ENCODE peak calls at places on chromosomes 6 and 20, in four cellular contexts. M, O, Y and U are unnamed samples.

GRCh38 chr6:152846825-152847224 is 96.2 kb downstream of the VIP start:
- DNase-seq in M (peak), O (no peak), Y (no peak), U (no peak)

GRCh38 chr20:33925867-33926266 is 67.8 kb upstream of the RALY start:
- DNase-seq in M (no peak), O (no peak), Y (no peak), U (no peak)

GRCh38 chr6:79257381-79258205 is 23.1 kb upstream of the HMGN3 start:
- DNase-seq in M (no peak), O (no peak), Y (no peak), U (no peak)

GRCh38 chr6:21123485-21124436 is 469.8 kb upstream of the SOX4 start:
- DNase-seq in M (no peak), O (no peak), Y (no peak), U (no peak)

GRCh38 chr20:37520417-37520751 is 666 bp upstream of the NNAT start:
- DNase-seq in M (no peak), O (no peak), Y (no peak), U (no peak)

GRCh38 chr6:107116923-107117417 is 1.7 kb upstream of the BEND3 start:
- DNase-seq in M (no peak), O (no peak), Y (no peak), U (no peak)

GRCh38 chr6:27268803-27269202 is 21.3 kb downstream of the PRSS16 start:
- DNase-seq in M (no peak), O (no peak), Y (no peak), U (no peak)

GRCh38 chr20:59308493-59309201 is 8.2 kb downstream of the EDN3 start:
- DNase-seq in M (no peak), O (no peak), Y (no peak), U (no peak)

GRCh38 chr20:37204056-37204455 is 24.7 kb upstream of the MROH8 start:
- DNase-seq in M (no peak), O (no peak), Y (no peak), U (no peak)

GRCh38 chr20:16537918-16538317 is 35.3 kb downstream of the KIF16B start:
- DNase-seq in M (no peak), O (no peak), Y (no peak), U (no peak)

DNA sequence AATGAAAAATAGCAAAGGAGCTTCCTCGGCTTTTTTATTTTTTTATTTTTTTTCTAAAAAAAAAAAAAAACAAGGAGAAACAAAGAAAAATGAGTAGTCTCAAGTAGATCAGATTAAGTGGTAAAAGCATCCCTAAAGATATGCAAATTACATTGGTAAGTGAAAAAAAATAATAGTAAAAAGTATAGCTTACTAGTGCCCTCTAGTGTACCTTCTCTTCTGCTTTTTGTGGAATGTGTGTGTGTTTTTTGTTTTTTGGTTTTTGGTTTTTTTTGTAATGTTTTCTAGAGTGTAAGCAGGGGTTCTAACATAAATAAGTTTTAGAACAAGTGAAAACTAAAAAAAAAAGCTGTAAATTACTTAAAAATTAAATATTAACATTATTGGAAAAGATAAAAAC is 1062.0 kb downstream of the HACE1 start:
- DNase-seq in M (peak), O (no peak), Y (no peak), U (no peak)
- TF ChIP-seq CTCF in M (peak), O (no peak), Y (no peak), U (peak)

DNA sequence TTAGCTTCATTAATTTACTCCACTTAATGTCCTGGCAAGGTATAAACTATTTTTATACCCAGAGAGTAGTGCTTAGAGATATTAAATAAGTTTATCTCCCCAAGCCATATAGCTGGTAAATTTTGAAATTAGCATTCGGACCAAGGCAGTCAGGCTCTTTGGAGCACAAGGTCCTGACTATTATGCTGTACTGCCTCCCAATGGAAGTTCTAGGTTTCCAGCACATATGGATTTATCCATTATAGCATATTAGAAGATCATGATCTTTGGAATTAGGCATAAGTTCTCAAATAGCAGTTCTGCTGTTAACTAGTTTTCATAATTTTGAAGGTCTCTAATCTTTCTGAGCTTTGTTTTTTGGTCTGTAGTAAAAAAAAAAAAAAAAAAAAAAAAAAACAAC is 835.3 kb upstream of the EPHA7 start:
- DNase-seq in M (no peak), O (no peak), Y (no peak), U (no peak)
- TF ChIP-seq CTCF in M (no peak), O (no peak), Y (no peak), U (no peak)

GRCh38 chr6:15344831-15345230 is 99.0 kb downstream of the JARID2 start:
- DNase-seq in M (no peak), O (no peak), Y (no peak), U (no peak)
- TF ChIP-seq CTCF in M (no peak), O (no peak), Y (no peak), U (no peak)

GRCh38 chr6:143283887-143284640 is 166.4 kb downstream of the ADAT2 start:
- DNase-seq in M (no peak), O (peak), Y (no peak), U (no peak)

GRCh38 chr6:143276436-143276835 is 174.1 kb downstream of the ADAT2 start:
- DNase-seq in M (no peak), O (no peak), Y (no peak), U (peak)

GRCh38 chr6:143279385-143279784 is 171.1 kb downstream of the ADAT2 start:
- DNase-seq in M (peak), O (no peak), Y (no peak), U (peak)
- TF ChIP-seq CTCF in M (peak), O (peak), Y (no peak), U (no peak)

DNA sequence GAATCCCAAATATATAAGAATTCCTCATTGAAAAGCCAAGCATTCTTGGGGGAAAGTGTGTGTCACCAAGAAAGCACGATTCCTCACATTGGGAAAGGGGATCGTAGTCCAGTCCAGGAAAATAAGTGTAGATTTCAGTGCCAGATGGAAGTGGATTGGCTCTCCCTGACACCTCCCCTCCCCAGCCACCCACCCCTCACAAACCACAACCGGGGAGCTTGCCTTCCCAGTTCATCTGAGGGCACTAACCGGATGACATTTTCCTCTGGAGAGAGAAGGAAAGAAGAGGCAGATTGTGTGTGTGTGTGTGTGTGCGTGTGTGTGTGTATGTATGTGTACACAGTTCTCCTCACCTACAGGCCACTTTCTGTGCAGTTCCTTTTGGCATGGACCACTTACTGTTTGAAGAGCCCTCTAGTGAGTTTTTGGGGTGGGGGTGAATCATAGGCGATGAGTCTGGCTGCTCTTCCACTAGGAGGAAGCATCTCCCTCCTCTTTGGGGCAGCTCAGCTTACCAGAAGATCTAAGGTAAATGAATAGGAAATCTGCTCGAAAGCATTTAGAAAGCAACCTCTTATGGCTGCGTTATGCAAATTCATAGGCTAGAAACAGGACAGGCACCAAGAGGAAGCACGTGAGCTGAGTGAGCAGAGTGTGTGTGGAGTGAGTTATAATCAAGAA is 20.8 kb downstream of the DAAM2 start:
- DNase-seq in M (peak), O (peak), Y (no peak), U (no peak)
- TF ChIP-seq CTCF in M (peak), O (peak), Y (no peak), U (no peak)

GRCh38 chr6:127121637-127121960 is 3.1 kb downstream of the RSPO3 start:
- DNase-seq in M (no peak), O (no peak), Y (no peak), U (no peak)
- TF ChIP-seq CTCF in M (peak), O (no peak), Y (no peak), U (no peak)

GRCh38 chr6:127954082-127954481 is 53.2 kb upstream of the THEMIS start:
- DNase-seq in M (no peak), O (no peak), Y (no peak), U (no peak)

GRCh38 chr6:127952831-127953230 is 52.0 kb upstream of the THEMIS start:
- DNase-seq in M (no peak), O (peak), Y (no peak), U (no peak)

GRCh38 chr6:127952176-127952575 is 51.3 kb upstream of the THEMIS start:
- DNase-seq in M (no peak), O (no peak), Y (no peak), U (no peak)

GRCh38 chr6:127959869-127960268 is 59.0 kb upstream of the THEMIS start:
- DNase-seq in M (no peak), O (no peak), Y (no peak), U (no peak)

DNA sequence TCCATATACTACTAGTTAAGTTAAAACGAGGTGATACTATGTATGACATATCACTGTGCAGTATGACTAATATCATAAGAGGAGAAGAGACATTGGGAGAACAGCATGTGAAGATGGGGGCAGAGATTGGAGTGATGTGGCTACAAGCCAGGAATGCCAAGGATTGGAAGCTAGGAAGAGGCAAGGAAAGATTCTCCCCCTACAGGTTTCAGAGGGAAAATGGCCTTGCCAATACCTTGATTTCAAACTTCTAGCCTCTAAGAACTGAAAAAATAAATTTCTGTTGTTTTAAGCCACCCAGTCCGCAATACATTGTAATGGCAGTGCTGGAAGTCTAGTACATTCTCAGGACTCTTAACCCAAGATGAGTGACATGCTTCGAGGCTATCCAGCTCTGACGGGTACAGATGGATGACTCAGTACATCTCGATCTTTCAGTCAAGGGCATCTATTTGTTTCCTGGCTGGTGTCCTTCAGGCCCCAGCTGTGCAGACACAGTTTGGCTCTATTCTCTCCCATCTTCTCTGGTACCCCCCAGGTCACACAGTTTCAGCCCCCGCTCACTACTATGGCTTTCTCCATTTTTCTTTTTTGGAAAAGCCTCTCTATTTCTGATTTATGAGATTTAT is 55.5 kb upstream of the THEMIS start:
- DNase-seq in M (no peak), O (no peak), Y (no peak), U (no peak)
- TF ChIP-seq CTCF in M (no peak), O (peak), Y (no peak), U (no peak)

DNA sequence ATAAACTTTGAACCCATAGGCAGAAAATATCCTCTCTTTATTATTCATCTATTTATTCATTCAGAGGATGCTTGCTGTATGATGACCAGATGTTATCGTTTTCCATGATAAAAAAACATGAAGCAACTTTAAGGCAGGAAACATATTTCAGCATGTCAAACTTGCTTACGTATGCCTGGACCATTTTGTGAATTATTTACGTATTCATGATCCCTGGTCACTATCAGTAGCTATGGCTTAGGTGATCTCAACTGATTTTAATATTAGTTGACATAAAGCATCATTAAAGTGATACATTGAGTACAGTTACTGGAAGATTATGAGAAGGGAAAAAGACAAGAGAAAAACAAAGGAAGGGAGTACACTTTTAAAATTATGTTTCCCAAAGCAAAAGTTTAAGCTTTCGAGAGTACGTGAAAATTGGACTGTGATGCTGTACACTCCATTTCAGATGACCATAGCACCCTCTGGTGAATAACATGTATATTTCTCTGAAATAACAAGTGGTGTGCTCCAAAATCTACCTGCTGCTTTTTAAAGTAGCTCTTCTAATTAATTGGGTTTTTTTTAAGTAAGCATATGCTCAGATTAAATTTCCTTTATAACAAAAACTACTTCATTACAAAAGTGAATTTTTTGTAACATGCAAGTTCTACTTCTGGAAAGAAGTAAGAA is 215.1 kb upstream of the HSF2 start:
- DNase-seq in M (no peak), O (peak), Y (no peak), U (no peak)
- TF ChIP-seq CTCF in M (peak), O (peak), Y (no peak), U (no peak)